ENCODE peak calls at places on chromosomes 7 and 10, in five cellular contexts. Y is HCT116, J is left ventricle myocardium inferior, U is colonic mucosa, M is lower lobe of right lung. N is an unnamed sample. For H3K27me3, the result is how much of the 10 kb centered on the place peaks cover.

GRCh38 chr10:111996103-111996502 is 187.5 kb downstream of the GPAM start:
- DNase-seq in J (no peak), U (no peak), M (no peak), Y (no peak), N (no peak)

GRCh38 chr7:107147464-107148214 is 21.2 kb upstream of the HBP1 start:
- DNase-seq in J (no peak), Y (peak), M (no peak), U (no peak), N (no peak)

GRCh38 chr10:7362451-7362850 is 48.4 kb downstream of the SFMBT2 start:
- DNase-seq in M (no peak), Y (no peak), J (no peak), U (no peak), N (no peak)

GRCh38 chr7:44521347-44522095 is 19.6 kb downstream of the NPC1L1 start:
- DNase-seq in M (no peak), J (no peak), Y (no peak), U (no peak), N (no peak)

GRCh38 chr10:8453587-8453986 is 399.1 kb downstream of the GATA3 start:
- DNase-seq in Y (no peak), U (no peak), M (peak), J (peak), N (peak)

GRCh38 chr10:46560381-46560780 is 3.9 kb upstream of the GPRIN2 start:
- DNase-seq in J (no peak), Y (no peak), U (no peak), M (peak), N (peak)

GRCh38 chr10:14126697-14127440 is 203.9 kb downstream of the FRMD4A start:
- DNase-seq in Y (no peak), M (no peak), J (no peak), U (no peak), N (no peak)

GRCh38 chr10:6072215-6072941 is 10.2 kb upstream of the IL2RA start:
- DNase-seq in Y (no peak), U (no peak), M (no peak), J (no peak), N (no peak)

GRCh38 chr10:99984201-99984600 is 25.5 kb downstream of the DNMBP start:
- DNase-seq in J (no peak), M (no peak), U (no peak), Y (no peak), N (no peak)

GRCh38 chr7:156140447-156140846 is 328.2 kb upstream of the SHH start:
- DNase-seq in Y (no peak), M (no peak), J (no peak), U (no peak), N (peak)
- H3K27me3 ChIP-seq in Y (under half), M (under half), J (half or more), U (under half), N (under half)

GRCh38 chr7:27170494-27170811 is 3.7 kb downstream of the HOXA10 start:
- DNase-seq in J (no peak), Y (no peak), M (no peak), U (no peak), N (no peak)

GRCh38 chr7:27171636-27172387 is 2.3 kb downstream of the HOXA10 start:
- DNase-seq in U (no peak), M (no peak), J (peak), Y (no peak), N (peak)

GRCh38 chr7:27168265-27168947 is 3.1 kb upstream of the HOXA9 start:
- DNase-seq in J (peak), M (peak), Y (no peak), U (peak), N (peak)

GRCh38 chr7:27170936-27171635 is 3.0 kb downstream of the HOXA10 start:
- DNase-seq in J (no peak), U (no peak), Y (no peak), M (no peak), N (peak)

GRCh38 chr7:27169658-27170493 is 4.2 kb downstream of the HOXA10 start:
- DNase-seq in U (no peak), M (peak), J (peak), Y (no peak), N (peak)
- H3K27me3 ChIP-seq in U (under half), M (half or more), J (half or more), Y (under half), N (half or more)

DNA sequence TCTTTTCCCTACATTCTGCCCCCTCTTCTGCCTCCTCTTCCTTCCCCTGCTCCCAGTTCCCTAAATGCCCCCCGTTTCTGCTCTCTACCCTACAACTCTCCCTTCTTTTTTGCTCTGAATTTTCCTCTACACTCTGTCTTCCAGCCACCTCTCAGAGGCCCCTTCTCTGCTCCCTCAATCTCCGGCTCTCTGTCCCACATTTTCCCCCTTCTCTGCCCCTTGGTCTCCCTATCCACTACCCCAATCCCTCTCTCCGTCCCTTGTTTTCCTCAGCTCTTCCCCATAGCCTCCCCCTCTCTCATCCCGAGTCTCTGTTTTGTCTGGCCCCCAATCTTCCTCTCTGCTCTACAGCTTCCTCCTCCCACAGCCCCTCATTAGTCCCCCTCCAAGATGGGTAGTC is 3.3 kb downstream of the ALOX5 start:
- DNase-seq in U (no peak), M (no peak), J (no peak), Y (no peak), N (no peak)
- H3K27me3 ChIP-seq in U (under half), M (under half), J (half or more), Y (under half), N (under half)

DNA sequence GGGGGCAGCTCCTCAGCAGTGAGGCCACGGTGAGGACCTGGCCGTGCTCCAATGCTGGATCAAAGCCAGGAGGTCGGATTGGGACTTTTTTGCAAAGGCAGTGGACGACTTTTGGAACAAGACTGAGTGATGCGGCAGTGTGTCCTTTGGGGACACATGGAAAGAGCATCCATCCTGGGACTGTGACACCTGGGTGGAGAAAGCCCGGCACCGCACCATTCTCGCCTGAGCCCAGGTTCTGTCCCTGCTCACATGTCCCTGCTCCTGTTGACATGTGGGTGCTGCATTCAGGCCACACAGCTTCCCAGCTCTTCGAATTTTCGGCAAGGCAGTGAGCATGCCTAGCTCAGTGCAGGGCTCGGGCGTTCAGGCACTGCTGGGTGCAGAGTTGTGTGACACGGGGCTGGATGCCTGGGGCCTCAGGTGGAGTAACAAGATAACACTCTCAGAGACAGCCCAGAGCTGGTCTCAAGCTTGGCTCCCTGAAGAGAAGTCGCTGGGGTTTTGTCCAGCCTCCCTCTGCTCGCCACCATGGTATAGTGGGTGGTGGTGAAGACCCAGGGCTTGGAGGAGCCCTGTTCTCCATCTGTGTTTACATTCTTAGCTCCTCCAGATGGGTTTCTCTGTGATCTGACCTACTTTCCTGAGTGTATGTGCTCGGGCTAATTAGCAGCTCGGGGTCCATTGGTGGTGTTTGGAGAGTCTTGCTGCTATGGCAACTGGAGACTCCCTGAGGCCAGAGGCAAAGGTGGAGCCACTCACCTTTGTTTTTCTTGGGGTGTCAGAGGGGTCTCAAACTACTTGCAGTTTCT is 111.7 kb upstream of the BTBD16 start:
- DNase-seq in U (no peak), Y (no peak), M (no peak), J (no peak), N (peak)
- H3K27me3 ChIP-seq in U (under half), Y (under half), M (under half), J (under half), N (under half)

DNA sequence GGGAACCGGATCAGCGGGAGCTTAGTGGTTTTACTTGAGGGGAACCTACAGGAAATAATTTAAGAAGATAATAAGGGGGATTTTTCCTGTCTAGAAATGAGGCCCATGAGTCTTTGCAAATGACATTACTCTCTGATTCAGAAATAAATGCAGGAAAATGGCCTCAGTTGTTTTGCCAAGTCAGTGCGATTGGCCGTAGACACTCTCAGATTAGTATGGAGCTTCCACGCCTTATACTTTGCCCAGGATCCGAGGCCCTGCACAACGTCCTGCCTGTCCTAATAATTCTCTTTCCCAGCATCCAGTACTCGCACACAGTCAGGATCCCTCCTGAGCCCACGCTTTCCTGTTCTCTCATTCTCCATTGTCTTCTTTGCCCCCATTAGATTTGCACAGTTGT is 86.3 kb upstream of the LYZL1 start:
- DNase-seq in M (no peak), J (no peak), Y (no peak), U (no peak), N (no peak)
- H3K27me3 ChIP-seq in M (under half), J (under half), Y (under half), U (under half), N (under half)

GRCh38 chr7:142405122-142405765 is 147.4 kb upstream of the PRSS58 start:
- DNase-seq in M (no peak), Y (no peak), U (no peak), J (no peak), N (no peak)

GRCh38 chr7:142400042-142400441 is 142.2 kb upstream of the PRSS58 start:
- DNase-seq in Y (no peak), J (no peak), M (no peak), U (no peak), N (no peak)

DNA sequence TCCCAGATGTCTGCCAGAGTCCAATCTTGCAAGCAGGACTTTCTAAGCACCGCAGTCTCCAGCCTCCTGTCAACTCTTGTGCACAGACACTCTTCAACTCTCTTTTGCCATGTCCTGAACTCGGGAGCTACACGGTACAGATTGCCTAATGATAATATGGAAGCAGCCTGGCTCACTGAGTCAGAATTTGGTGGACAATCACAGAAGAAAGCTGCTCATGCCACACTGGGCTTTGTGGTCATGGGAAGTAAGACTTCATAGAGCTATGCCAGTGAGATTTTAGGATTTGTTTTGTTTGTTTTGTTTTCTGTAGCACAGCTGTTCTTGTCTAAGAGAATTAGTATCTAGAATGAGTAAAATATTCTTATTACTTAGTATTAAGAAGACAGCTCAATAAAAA is 144.1 kb upstream of the PRSS58 start:
- DNase-seq in U (no peak), Y (no peak), M (no peak), J (no peak), N (no peak)
- H3K27me3 ChIP-seq in U (under half), Y (under half), M (under half), J (under half), N (under half)

N was measured in upper lobe of right lung.